ENCODE peak calls at places on chromosomes 12 and 14, in seven cellular contexts. One of them, this sample, is unnamed.
A peak's percentile ranks its signal among the peaks of the same experiment; 100 is the strongest.

GRCh38 chr14:22566845-22567244 is 22.2 kb downstream of the DAD1 start:
- DNase-seq in thyroid gland: no peak
- DNase-seq in CD8-positive, alpha-beta memory T cell: no peak
- DNase-seq in H7: no peak
- DNase-seq in body of pancreas: no peak
- DNase-seq in tibial artery: no peak
- DNase-seq in mammary epithelial cell: no peak
- DNase-seq in this sample: no peak

GRCh38 chr12:75784591-75784990 is 247.0 kb downstream of the PHLDA1 start:
- DNase-seq in thyroid gland: peak; percentile 98
- DNase-seq in CD8-positive, alpha-beta memory T cell: no peak
- DNase-seq in H7: no peak
- DNase-seq in body of pancreas: peak; percentile 91
- DNase-seq in tibial artery: peak; percentile 23
- DNase-seq in mammary epithelial cell: peak; percentile 91
- DNase-seq in this sample: peak; percentile 89

GRCh38 chr12:109462868-109463692 is 14.0 kb downstream of the KCTD10 start:
- DNase-seq in thyroid gland: peak; percentile 95
- DNase-seq in CD8-positive, alpha-beta memory T cell: no peak
- DNase-seq in H7: peak; percentile 48
- DNase-seq in body of pancreas: peak; percentile 64
- DNase-seq in tibial artery: peak; percentile 87
- DNase-seq in mammary epithelial cell: peak; percentile 76
- DNase-seq in this sample: peak; percentile 25

GRCh38 chr12:124321040-124321481 is 26.2 kb downstream of the RFLNA start:
- DNase-seq in thyroid gland: peak; percentile 58
- DNase-seq in CD8-positive, alpha-beta memory T cell: peak; percentile 22
- DNase-seq in H7: peak; percentile 94
- DNase-seq in body of pancreas: peak; percentile 68
- DNase-seq in tibial artery: peak; percentile 60
- DNase-seq in mammary epithelial cell: peak; percentile 48
- DNase-seq in this sample: peak; percentile 77

GRCh38 chr12:110545812-110546211 is 37.3 kb downstream of the PPTC7 start:
- DNase-seq in thyroid gland: no peak
- DNase-seq in CD8-positive, alpha-beta memory T cell: no peak
- DNase-seq in H7: no peak
- DNase-seq in body of pancreas: no peak
- DNase-seq in tibial artery: no peak
- DNase-seq in mammary epithelial cell: no peak
- DNase-seq in this sample: no peak

GRCh38 chr12:80268924-80269749 is 169.8 kb downstream of the OTOGL start:
- DNase-seq in thyroid gland: no peak
- DNase-seq in CD8-positive, alpha-beta memory T cell: no peak
- DNase-seq in H7: no peak
- DNase-seq in body of pancreas: no peak
- DNase-seq in tibial artery: no peak
- DNase-seq in mammary epithelial cell: peak; percentile 88
- DNase-seq in this sample: no peak

GRCh38 chr14:95327558-95328374 is 8.1 kb upstream of the CLMN start:
- DNase-seq in thyroid gland: no peak
- DNase-seq in CD8-positive, alpha-beta memory T cell: no peak
- DNase-seq in H7: no peak
- DNase-seq in body of pancreas: no peak
- DNase-seq in tibial artery: no peak
- DNase-seq in mammary epithelial cell: no peak
- DNase-seq in this sample: no peak

GRCh38 chr14:89397569-89397968 is 19.5 kb downstream of the FOXN3 start:
- DNase-seq in thyroid gland: no peak
- DNase-seq in CD8-positive, alpha-beta memory T cell: no peak
- DNase-seq in H7: no peak
- DNase-seq in body of pancreas: no peak
- DNase-seq in tibial artery: no peak
- DNase-seq in mammary epithelial cell: no peak
- DNase-seq in this sample: no peak

GRCh38 chr14:95895720-95896119 is 19.1 kb downstream of the TUNAR start:
- DNase-seq in thyroid gland: no peak
- DNase-seq in CD8-positive, alpha-beta memory T cell: no peak
- DNase-seq in H7: peak; percentile 80
- DNase-seq in body of pancreas: no peak
- DNase-seq in tibial artery: no peak
- DNase-seq in mammary epithelial cell: no peak
- DNase-seq in this sample: peak; percentile 43

GRCh38 chr12:63862187-63863107 is 17.9 kb downstream of the SRGAP1 start:
- DNase-seq in thyroid gland: peak; percentile 86
- DNase-seq in CD8-positive, alpha-beta memory T cell: no peak
- DNase-seq in H7: no peak
- DNase-seq in body of pancreas: peak; percentile 76
- DNase-seq in tibial artery: no peak
- DNase-seq in mammary epithelial cell: peak; percentile 3
- DNase-seq in this sample: no peak

GRCh38 chr12:58648151-58648550 is 272.2 kb downstream of the LRIG3 start:
- DNase-seq in thyroid gland: no peak
- DNase-seq in CD8-positive, alpha-beta memory T cell: no peak
- DNase-seq in H7: no peak
- DNase-seq in body of pancreas: no peak
- DNase-seq in tibial artery: no peak
- DNase-seq in mammary epithelial cell: no peak
- DNase-seq in this sample: no peak

GRCh38 chr12:112381421-112381897 is 772 bp downstream of the HECTD4 start:
- DNase-seq in thyroid gland: peak; percentile 40
- DNase-seq in CD8-positive, alpha-beta memory T cell: peak; percentile 45
- DNase-seq in H7: no peak
- DNase-seq in body of pancreas: peak; percentile 12
- DNase-seq in tibial artery: no peak
- DNase-seq in mammary epithelial cell: peak; percentile 31
- DNase-seq in this sample: peak; percentile 42

GRCh38 chr12:25377475-25378179 is 126.9 kb upstream of the KRAS start:
- DNase-seq in thyroid gland: no peak
- DNase-seq in CD8-positive, alpha-beta memory T cell: no peak
- DNase-seq in H7: no peak
- DNase-seq in body of pancreas: no peak
- DNase-seq in tibial artery: no peak
- DNase-seq in mammary epithelial cell: peak; percentile 44
- DNase-seq in this sample: no peak

GRCh38 chr12:104342147-104342546 is 38.6 kb downstream of the EID3 start:
- DNase-seq in thyroid gland: no peak
- DNase-seq in CD8-positive, alpha-beta memory T cell: no peak
- DNase-seq in H7: no peak
- DNase-seq in body of pancreas: no peak
- DNase-seq in tibial artery: no peak
- DNase-seq in mammary epithelial cell: no peak
- DNase-seq in this sample: no peak

GRCh38 chr12:104342635-104343249 is 39.2 kb downstream of the EID3 start:
- DNase-seq in thyroid gland: no peak
- DNase-seq in CD8-positive, alpha-beta memory T cell: no peak
- DNase-seq in H7: no peak
- DNase-seq in body of pancreas: no peak
- DNase-seq in tibial artery: no peak
- DNase-seq in mammary epithelial cell: no peak
- DNase-seq in this sample: no peak

GRCh38 chr12:104339663-104340062 is 36.1 kb downstream of the EID3 start:
- DNase-seq in thyroid gland: no peak
- DNase-seq in CD8-positive, alpha-beta memory T cell: no peak
- DNase-seq in H7: no peak
- DNase-seq in body of pancreas: no peak
- DNase-seq in tibial artery: no peak
- DNase-seq in mammary epithelial cell: no peak
- DNase-seq in this sample: no peak

GRCh38 chr12:104340177-104340576 is 36.6 kb downstream of the EID3 start:
- DNase-seq in thyroid gland: no peak
- DNase-seq in CD8-positive, alpha-beta memory T cell: no peak
- DNase-seq in H7: no peak
- DNase-seq in body of pancreas: no peak
- DNase-seq in tibial artery: no peak
- DNase-seq in mammary epithelial cell: no peak
- DNase-seq in this sample: no peak

DNA sequence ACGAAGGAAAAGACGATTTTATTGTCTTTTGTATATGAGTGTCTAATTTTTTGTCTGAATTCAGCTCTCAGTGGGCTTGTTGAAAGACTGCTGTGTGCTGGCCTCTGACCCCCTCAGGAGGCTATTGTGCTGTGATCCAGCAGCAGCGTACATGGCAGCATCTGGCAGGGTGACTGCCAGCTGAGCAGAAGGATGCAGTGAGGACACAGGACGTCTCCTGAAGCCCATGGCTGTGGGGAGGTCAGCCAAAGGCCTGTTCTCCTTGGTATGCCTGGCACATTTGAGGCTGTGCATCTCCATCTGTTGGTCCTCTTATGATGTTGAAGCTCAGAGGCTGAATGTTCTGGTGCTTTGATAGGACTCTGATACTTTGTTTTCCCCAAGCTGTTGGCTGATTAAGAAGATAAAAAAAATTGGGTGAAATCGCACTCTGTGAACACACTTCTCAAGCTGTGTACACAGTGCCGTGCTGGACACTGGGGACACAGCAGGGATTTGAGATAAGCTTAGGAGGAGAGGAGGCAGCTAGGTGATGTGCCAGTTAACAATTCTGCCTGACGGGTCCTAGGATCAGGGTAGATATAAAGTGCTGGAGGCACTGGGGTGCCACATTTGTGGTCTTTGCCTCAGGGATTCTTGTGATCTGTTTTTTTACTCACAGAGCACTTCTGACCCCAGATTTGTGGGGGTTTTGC is 37.5 kb downstream of the EID3 start:
- DNase-seq in thyroid gland: no peak
- DNase-seq in CD8-positive, alpha-beta memory T cell: no peak
- DNase-seq in H7: no peak
- DNase-seq in body of pancreas: no peak
- DNase-seq in tibial artery: no peak
- DNase-seq in mammary epithelial cell: no peak
- DNase-seq in this sample: no peak
- H3K36me3 ChIP-seq in thyroid gland: peaks cover 64% of the 10 kb centered on the region
- H3K36me3 ChIP-seq in CD8-positive, alpha-beta memory T cell: peaks cover 30% of the 10 kb centered on the region
- H3K36me3 ChIP-seq in H7: peaks cover 23% of the 10 kb centered on the region
- H3K36me3 ChIP-seq in body of pancreas: no peaks in the 10 kb centered on the region
- H3K36me3 ChIP-seq in tibial artery: peaks cover 92% of the 10 kb centered on the region
- H3K36me3 ChIP-seq in mammary epithelial cell: peaks cover 63% of the 10 kb centered on the region
- H3K36me3 ChIP-seq in this sample: peaks cover 81% of the 10 kb centered on the region

GRCh38 chr14:30725763-30726162 is 103.6 kb downstream of the SCFD1 start:
- DNase-seq in thyroid gland: no peak
- DNase-seq in CD8-positive, alpha-beta memory T cell: no peak
- DNase-seq in H7: no peak
- DNase-seq in body of pancreas: no peak
- DNase-seq in tibial artery: no peak
- DNase-seq in mammary epithelial cell: no peak
- DNase-seq in this sample: no peak
- H3K36me3 ChIP-seq in thyroid gland: peaks cover 6% of the 10 kb centered on the region
- H3K36me3 ChIP-seq in CD8-positive, alpha-beta memory T cell: peaks cover 14% of the 10 kb centered on the region
- H3K36me3 ChIP-seq in H7: peaks cover 2% of the 10 kb centered on the region
- H3K36me3 ChIP-seq in body of pancreas: no peaks in the 10 kb centered on the region
- H3K36me3 ChIP-seq in tibial artery: peaks cover 50% of the 10 kb centered on the region
- H3K36me3 ChIP-seq in mammary epithelial cell: peaks cover 20% of the 10 kb centered on the region
- H3K36me3 ChIP-seq in this sample: peaks cover 3% of the 10 kb centered on the region

DNA sequence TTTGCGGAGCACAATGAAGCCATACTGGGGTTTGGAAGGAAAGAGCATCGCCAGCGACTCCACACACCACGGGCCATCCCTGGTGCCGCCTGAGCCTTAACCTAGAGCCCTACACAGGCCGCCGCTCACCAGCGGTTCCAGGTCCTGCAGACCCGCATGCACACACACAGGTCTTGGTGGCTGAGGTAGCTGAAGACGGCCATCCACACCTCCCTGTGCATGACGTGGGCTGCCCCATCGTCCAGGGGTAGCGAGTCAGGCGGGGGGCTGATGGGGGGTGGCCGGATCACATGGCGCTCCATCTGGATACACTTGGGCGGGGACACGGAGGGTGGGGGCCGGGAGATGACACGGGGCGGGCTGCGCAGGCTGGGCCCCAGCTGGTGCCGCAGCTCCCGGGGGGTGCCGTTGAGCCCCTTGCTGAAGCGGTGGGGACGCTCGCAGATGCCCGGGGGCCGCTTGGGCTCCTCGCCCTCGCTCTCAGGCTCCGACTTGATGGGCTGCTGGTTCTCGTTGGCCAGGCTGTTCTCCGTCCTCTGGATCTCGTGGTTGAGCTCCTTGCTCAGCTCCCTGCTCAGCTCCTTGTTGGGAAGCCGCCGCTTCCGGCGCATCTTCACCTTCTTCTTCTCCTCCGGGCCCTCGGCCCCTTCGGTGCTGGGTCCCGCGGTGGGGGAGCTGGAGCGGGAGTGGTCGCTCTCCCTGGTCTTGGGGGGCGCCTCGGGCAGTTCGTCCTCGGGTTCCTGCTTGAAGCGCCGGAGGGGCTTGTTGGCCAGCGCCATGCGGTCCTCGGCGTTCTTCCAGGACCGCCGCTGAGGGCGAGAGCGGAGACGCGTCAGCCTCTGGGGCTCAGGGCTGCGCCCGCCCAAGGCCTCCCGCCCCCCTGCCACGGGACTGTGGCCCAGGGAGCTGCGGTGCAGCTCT is 42.4 kb downstream of the RNF34 start:
- DNase-seq in thyroid gland: no peak
- DNase-seq in CD8-positive, alpha-beta memory T cell: no peak
- DNase-seq in H7: no peak
- DNase-seq in body of pancreas: no peak
- DNase-seq in tibial artery: no peak
- DNase-seq in mammary epithelial cell: no peak
- DNase-seq in this sample: no peak
- H3K36me3 ChIP-seq in thyroid gland: peaks cover 14% of the 10 kb centered on the region
- H3K36me3 ChIP-seq in CD8-positive, alpha-beta memory T cell: peaks cover 25% of the 10 kb centered on the region
- H3K36me3 ChIP-seq in H7: peaks cover 35% of the 10 kb centered on the region
- H3K36me3 ChIP-seq in body of pancreas: no peaks in the 10 kb centered on the region
- H3K36me3 ChIP-seq in tibial artery: peaks cover 75% of the 10 kb centered on the region
- H3K36me3 ChIP-seq in mammary epithelial cell: peaks cover 7% of the 10 kb centered on the region
- H3K36me3 ChIP-seq in this sample: peaks cover 56% of the 10 kb centered on the region

GRCh38 chr12:120699553-120699952 is 10.7 kb upstream of the UNC119B start:
- DNase-seq in thyroid gland: no peak
- DNase-seq in CD8-positive, alpha-beta memory T cell: no peak
- DNase-seq in H7: no peak
- DNase-seq in body of pancreas: no peak
- DNase-seq in tibial artery: no peak
- DNase-seq in mammary epithelial cell: no peak
- DNase-seq in this sample: no peak

GRCh38 chr12:120703311-120703942 is 6.8 kb upstream of the UNC119B start:
- DNase-seq in thyroid gland: peak; percentile 90
- DNase-seq in CD8-positive, alpha-beta memory T cell: no peak
- DNase-seq in H7: no peak
- DNase-seq in body of pancreas: no peak
- DNase-seq in tibial artery: no peak
- DNase-seq in mammary epithelial cell: no peak
- DNase-seq in this sample: no peak

GRCh38 chr12:120702629-120703028 is 7.6 kb upstream of the UNC119B start:
- DNase-seq in thyroid gland: peak; percentile 13
- DNase-seq in CD8-positive, alpha-beta memory T cell: no peak
- DNase-seq in H7: no peak
- DNase-seq in body of pancreas: no peak
- DNase-seq in tibial artery: no peak
- DNase-seq in mammary epithelial cell: no peak
- DNase-seq in this sample: peak; percentile 36

GRCh38 chr12:120698677-120699076 is 11.6 kb upstream of the UNC119B start:
- DNase-seq in thyroid gland: no peak
- DNase-seq in CD8-positive, alpha-beta memory T cell: no peak
- DNase-seq in H7: no peak
- DNase-seq in body of pancreas: no peak
- DNase-seq in tibial artery: no peak
- DNase-seq in mammary epithelial cell: no peak
- DNase-seq in this sample: no peak

DNA sequence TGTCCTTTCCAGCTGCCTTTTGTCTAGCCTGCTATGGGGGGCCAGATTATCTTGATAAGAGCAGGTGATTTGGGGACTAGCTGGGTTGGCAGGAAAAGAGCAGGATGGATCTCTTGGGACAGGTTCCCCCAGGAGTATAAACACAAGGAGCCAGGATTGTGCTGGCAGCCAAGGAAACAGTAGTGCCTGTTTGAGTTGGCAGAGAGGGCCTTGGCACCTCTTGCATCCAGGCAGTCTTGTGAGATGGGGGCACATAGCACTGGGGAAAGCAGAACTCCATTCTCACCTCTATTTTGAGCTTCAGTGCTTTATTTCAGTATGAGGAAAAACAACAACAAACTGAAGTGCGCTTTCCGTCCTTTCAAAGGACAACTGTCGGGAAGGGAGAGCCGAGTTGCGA is 9.4 kb upstream of the UNC119B start:
- DNase-seq in thyroid gland: peak; percentile 59
- DNase-seq in CD8-positive, alpha-beta memory T cell: no peak
- DNase-seq in H7: no peak
- DNase-seq in body of pancreas: no peak
- DNase-seq in tibial artery: no peak
- DNase-seq in mammary epithelial cell: no peak
- DNase-seq in this sample: no peak
- H3K36me3 ChIP-seq in thyroid gland: peaks cover 34% of the 10 kb centered on the region
- H3K36me3 ChIP-seq in CD8-positive, alpha-beta memory T cell: peaks cover 39% of the 10 kb centered on the region
- H3K36me3 ChIP-seq in H7: peaks cover 41% of the 10 kb centered on the region
- H3K36me3 ChIP-seq in body of pancreas: peaks cover 6% of the 10 kb centered on the region
- H3K36me3 ChIP-seq in tibial artery: peaks cover 82% of the 10 kb centered on the region
- H3K36me3 ChIP-seq in mammary epithelial cell: peaks cover 34% of the 10 kb centered on the region
- H3K36me3 ChIP-seq in this sample: peaks cover 68% of the 10 kb centered on the region